ENCODE peak calls at places on chromosomes 13 and 19, in eight cellular contexts. One of them, this sample, is unnamed.

GRCh38 chr13:101875717-101876393 is 423.4 kb downstream of the ITGBL1 start:
- DNase-seq in endothelial cell: no peak
- DNase-seq in effector CD4-positive, alpha-beta T cell: no peak
- DNase-seq in COR-L47: peak; percentile 84
- DNase-seq in type B pancreatic cell: no peak
- DNase-seq in activated CD4-positive, alpha-beta T cell treated with anti-CD3 and anti-CD28 coated beads, Interleukin-2, amount 10 ng/mL, durations not matched to agents 7 days and 5 days: no peak
- DNase-seq in ascending aorta: no peak
- DNase-seq in foreskin melanocyte: peak; percentile 57
- DNase-seq in this sample: peak; percentile 89

GRCh38 chr13:95403349-95404140 is 102.3 kb upstream of the ABCC4 start:
- DNase-seq in foreskin melanocyte: no peak
- DNase-seq in effector CD4-positive, alpha-beta T cell: no peak
- DNase-seq in endothelial cell: peak; percentile 44
- DNase-seq in type B pancreatic cell: no peak
- DNase-seq in ascending aorta: no peak
- DNase-seq in COR-L47: no peak
- DNase-seq in activated CD4-positive, alpha-beta T cell treated with anti-CD3 and anti-CD28 coated beads, Interleukin-2, amount 10 ng/mL, durations not matched to agents 7 days and 5 days: no peak
- DNase-seq in this sample: no peak

GRCh38 chr19:53394522-53394973 is 401 bp upstream of the ZNF765 start:
- DNase-seq in endothelial cell: peak; percentile 49
- DNase-seq in ascending aorta: peak; percentile 77
- DNase-seq in type B pancreatic cell: no peak
- DNase-seq in COR-L47: no peak
- DNase-seq in activated CD4-positive, alpha-beta T cell treated with anti-CD3 and anti-CD28 coated beads, Interleukin-2, amount 10 ng/mL, durations not matched to agents 7 days and 5 days: no peak
- DNase-seq in effector CD4-positive, alpha-beta T cell: no peak
- DNase-seq in foreskin melanocyte: no peak
- DNase-seq in this sample: no peak

GRCh38 chr13:49292742-49293498 is 45.2 kb downstream of the CDADC1 start:
- DNase-seq in COR-L47: peak; percentile 88
- DNase-seq in activated CD4-positive, alpha-beta T cell treated with anti-CD3 and anti-CD28 coated beads, Interleukin-2, amount 10 ng/mL, durations not matched to agents 7 days and 5 days: no peak
- DNase-seq in foreskin melanocyte: no peak
- DNase-seq in endothelial cell: no peak
- DNase-seq in effector CD4-positive, alpha-beta T cell: no peak
- DNase-seq in ascending aorta: peak; percentile 91
- DNase-seq in type B pancreatic cell: no peak
- DNase-seq in this sample: no peak

GRCh38 chr13:74145249-74145970 is 11.2 kb upstream of the KLF12 start:
- DNase-seq in COR-L47: no peak
- DNase-seq in effector CD4-positive, alpha-beta T cell: no peak
- DNase-seq in activated CD4-positive, alpha-beta T cell treated with anti-CD3 and anti-CD28 coated beads, Interleukin-2, amount 10 ng/mL, durations not matched to agents 7 days and 5 days: no peak
- DNase-seq in type B pancreatic cell: no peak
- DNase-seq in foreskin melanocyte: no peak
- DNase-seq in endothelial cell: no peak
- DNase-seq in ascending aorta: no peak
- DNase-seq in this sample: no peak

GRCh38 chr13:103282571-103283450 is 216.6 kb upstream of the SLC10A2 start:
- DNase-seq in activated CD4-positive, alpha-beta T cell treated with anti-CD3 and anti-CD28 coated beads, Interleukin-2, amount 10 ng/mL, durations not matched to agents 7 days and 5 days: no peak
- DNase-seq in foreskin melanocyte: no peak
- DNase-seq in effector CD4-positive, alpha-beta T cell: no peak
- DNase-seq in endothelial cell: no peak
- DNase-seq in COR-L47: no peak
- DNase-seq in type B pancreatic cell: no peak
- DNase-seq in ascending aorta: no peak
- DNase-seq in this sample: no peak

GRCh38 chr19:42295831-42296525 is 6.0 kb upstream of the PRR19 start:
- DNase-seq in endothelial cell: peak; percentile 93
- DNase-seq in activated CD4-positive, alpha-beta T cell treated with anti-CD3 and anti-CD28 coated beads, Interleukin-2, amount 10 ng/mL, durations not matched to agents 7 days and 5 days: peak; percentile 91
- DNase-seq in COR-L47: peak; percentile 69
- DNase-seq in effector CD4-positive, alpha-beta T cell: peak; percentile 85
- DNase-seq in type B pancreatic cell: peak; percentile 88
- DNase-seq in foreskin melanocyte: no peak
- DNase-seq in ascending aorta: peak; percentile 92
- DNase-seq in this sample: no peak

GRCh38 chr19:38070573-38070972 is 153.4 kb downstream of the DPF1 start:
- DNase-seq in type B pancreatic cell: no peak
- DNase-seq in activated CD4-positive, alpha-beta T cell treated with anti-CD3 and anti-CD28 coated beads, Interleukin-2, amount 10 ng/mL, durations not matched to agents 7 days and 5 days: no peak
- DNase-seq in effector CD4-positive, alpha-beta T cell: no peak
- DNase-seq in COR-L47: no peak
- DNase-seq in ascending aorta: no peak
- DNase-seq in endothelial cell: no peak
- DNase-seq in foreskin melanocyte: no peak
- DNase-seq in this sample: no peak

GRCh38 chr13:112703449-112703848 is 13.6 kb downstream of the ATP11A start:
- DNase-seq in activated CD4-positive, alpha-beta T cell treated with anti-CD3 and anti-CD28 coated beads, Interleukin-2, amount 10 ng/mL, durations not matched to agents 7 days and 5 days: no peak
- DNase-seq in ascending aorta: no peak
- DNase-seq in type B pancreatic cell: no peak
- DNase-seq in endothelial cell: no peak
- DNase-seq in foreskin melanocyte: no peak
- DNase-seq in COR-L47: no peak
- DNase-seq in effector CD4-positive, alpha-beta T cell: no peak
- DNase-seq in this sample: no peak

GRCh38 chr19:35177377-35178274 is 23.1 kb downstream of the FXYD5 start:
- DNase-seq in endothelial cell: no peak
- DNase-seq in COR-L47: no peak
- DNase-seq in type B pancreatic cell: no peak
- DNase-seq in effector CD4-positive, alpha-beta T cell: no peak
- DNase-seq in foreskin melanocyte: no peak
- DNase-seq in activated CD4-positive, alpha-beta T cell treated with anti-CD3 and anti-CD28 coated beads, Interleukin-2, amount 10 ng/mL, durations not matched to agents 7 days and 5 days: peak; percentile 5
- DNase-seq in ascending aorta: no peak
- DNase-seq in this sample: no peak